ENCODE peak calls at places on chromosomes 16 and 17, in seven cellular contexts. M, I, F, Y, W, V and A are unnamed samples.

GRCh38 chr17:48510761-48511604 is 19.8 kb downstream of the HOXB1 start:
- DNase-seq in F (peak; percentile 94), V (no peak), W (peak; percentile 45), Y (peak; percentile 92), M (no peak), I (no peak), A (peak; percentile 84)

GRCh38 chr16:57260294-57260929 is 15.4 kb downstream of the ARL2BP start:
- DNase-seq in M (peak; percentile 50), F (peak; percentile 57), W (peak; percentile 78), V (peak; percentile 3), Y (peak; percentile 14), I (no peak), A (peak; percentile 98)

GRCh38 chr17:67448449-67448848 is 71.4 kb downstream of the PITPNC1 start:
- DNase-seq in Y (no peak), M (no peak), W (no peak), V (no peak), I (no peak), F (no peak), A (no peak)

GRCh38 chr17:3710951-3711383 is 12.7 kb upstream of the HASPIN start:
- DNase-seq in V (no peak), W (no peak), M (no peak), F (peak; percentile 64), Y (peak; percentile 96), I (no peak), A (peak; percentile 69)

GRCh38 chr16:7431723-7432122 is 99.1 kb downstream of the RBFOX1 start:
- DNase-seq in M (no peak), V (no peak), W (no peak), I (no peak), F (no peak), Y (no peak), A (no peak)

GRCh38 chr17:27076814-27077213 is 217.1 kb upstream of the WSB1 start:
- DNase-seq in I (no peak), F (no peak), W (no peak), Y (no peak), V (no peak), M (no peak), A (peak; percentile 39)

GRCh38 chr16:56423584-56424403 is 1.6 kb downstream of the AMFR start:
- DNase-seq in M (no peak), W (no peak), I (no peak), V (no peak), F (peak; percentile 7), Y (peak; percentile 42), A (no peak)

GRCh38 chr17:30363715-30364202 is 15.0 kb upstream of the CPD start:
- DNase-seq in I (peak; percentile 66), M (peak; percentile 81), Y (peak; percentile 72), V (no peak), W (no peak), F (peak; percentile 93), A (no peak)

GRCh38 chr16:22075043-22075757 is 17.1 kb upstream of the VWA3A start:
- DNase-seq in W (no peak), F (peak; percentile 47), M (peak; percentile 15), V (no peak), I (no peak), Y (no peak), A (no peak)

GRCh38 chr17:66805567-66805966 is 29.4 kb upstream of the CACNG5 start:
- DNase-seq in V (no peak), M (no peak), Y (peak; percentile 28), W (no peak), I (no peak), F (no peak), A (no peak)

GRCh38 chr16:1333149-1333812 is at the start of gene BAIAP3:
- DNase-seq in V (peak; percentile 52), I (no peak), W (no peak), Y (peak; percentile 46), F (no peak), M (no peak), A (peak; percentile 98)

GRCh38 chr16:468072-468821 is 42.8 kb downstream of the RAB11FIP3 start:
- DNase-seq in M (no peak), I (no peak), Y (no peak), V (no peak), W (no peak), F (no peak), A (peak; percentile 52)

GRCh38 chr16:70597135-70597534 is 49.2 kb upstream of the IL34 start:
- DNase-seq in M (no peak), V (no peak), I (no peak), W (no peak), F (no peak), Y (no peak), A (no peak)

GRCh38 chr16:66328282-66328681 is 38.2 kb upstream of the CDH5 start:
- DNase-seq in F (no peak), W (no peak), M (no peak), Y (no peak), V (no peak), I (no peak), A (no peak)

GRCh38 chr17:32914181-32914580 is 13.8 kb upstream of the TMEM98 start:
- DNase-seq in F (no peak), M (no peak), Y (peak; percentile 48), I (no peak), V (no peak), W (no peak), A (no peak)

GRCh38 chr17:50459756-50460155 is 8.9 kb downstream of the CHAD start:
- DNase-seq in W (no peak), F (no peak), Y (no peak), V (no peak), M (no peak), I (no peak), A (peak; percentile 62)

GRCh38 chr16:83714286-83714685 is 93.5 kb upstream of the HSBP1 start:
- DNase-seq in Y (no peak), V (no peak), F (no peak), M (no peak), I (no peak), W (no peak), A (no peak)

GRCh38 chr16:69309316-69309715 is 1.8 kb upstream of the VPS4A start:
- DNase-seq in W (peak; percentile 86), Y (no peak), M (no peak), V (no peak), F (no peak), I (no peak), A (no peak)

GRCh38 chr17:49573510-49574282 is 2.0 kb upstream of the NXPH3 start:
- DNase-seq in Y (no peak), I (no peak), W (no peak), M (no peak), V (no peak), F (peak; percentile 53), A (peak; percentile 85)

GRCh38 chr17:61814485-61814884 is 48.8 kb downstream of the BRIP1 start:
- DNase-seq in W (no peak), Y (no peak), M (no peak), I (no peak), V (no peak), F (no peak), A (no peak)

GRCh38 chr17:67633751-67634191 is 84.0 kb upstream of the NOL11 start:
- DNase-seq in M (no peak), Y (no peak), W (no peak), I (no peak), V (no peak), F (peak; percentile 33), A (peak; percentile 56)

GRCh38 chr17:35486920-35487727 is 38.6 kb upstream of the SLFN13 start:
- DNase-seq in Y (peak; percentile 83), M (peak; percentile 18), W (peak; percentile 91), I (peak; percentile 69), F (peak; percentile 80), V (peak; percentile 36), A (peak; percentile 97)

GRCh38 chr16:3999890-4000325 is 116.3 kb downstream of the ADCY9 start:
- DNase-seq in V (no peak), Y (peak; percentile 38), F (peak; percentile 30), M (no peak), I (no peak), W (no peak), A (peak; percentile 25)

GRCh38 chr16:77993586-77993985 is 28.8 kb upstream of the CLEC3A start:
- DNase-seq in Y (no peak), M (no peak), F (peak; percentile 24), I (no peak), W (no peak), V (no peak), A (no peak)

GRCh38 chr16:24685539-24686432 is 43.7 kb upstream of the TNRC6A start:
- DNase-seq in F (peak; percentile 70), I (no peak), W (no peak), V (peak; percentile 79), M (no peak), Y (no peak), A (peak; percentile 72)
- H3K4me3 ChIP-seq in F (no peak overlapping the region), I (no peak overlapping the region), W (no peak overlapping the region), V (no peak overlapping the region), M (no peak overlapping the region), Y (no peak overlapping the region), A (peak overlapping the region; percentile 44)

GRCh38 chr16:86926146-86926545 is 347.8 kb downstream of the FOXL1 start:
- DNase-seq in Y (no peak), M (no peak), W (no peak), F (no peak), V (no peak), I (no peak), A (no peak)
- H3K4me3 ChIP-seq in Y (no peak overlapping the region), M (no peak overlapping the region), W (no peak overlapping the region), F (no peak overlapping the region), V (no peak overlapping the region), I (no peak overlapping the region), A (no peak overlapping the region)

GRCh38 chr17:28384281-28385036 is 13.0 kb downstream of the SARM1 start:
- DNase-seq in W (peak; percentile 93), I (peak; percentile 84), M (no peak), F (no peak), V (peak; percentile 93), Y (peak; percentile 85), A (no peak)
- H3K4me3 ChIP-seq in W (peak overlapping the region; percentile 44), I (peak overlapping the region; percentile 47), M (no peak overlapping the region), F (no peak overlapping the region), V (peak overlapping the region; percentile 51), Y (peak overlapping the region; percentile 78), A (peak overlapping the region; percentile 28)

GRCh38 chr17:81401727-81402529 is 6.7 kb downstream of the BAHCC1 start:
- DNase-seq in I (no peak), Y (no peak), W (no peak), V (no peak), F (peak; percentile 70), M (no peak), A (peak; percentile 96)

GRCh38 chr17:81403040-81403467 is 7.8 kb downstream of the BAHCC1 start:
- DNase-seq in W (no peak), F (no peak), I (no peak), V (no peak), M (no peak), Y (no peak), A (no peak)

GRCh38 chr17:81400939-81401726 is 5.9 kb downstream of the BAHCC1 start:
- DNase-seq in Y (no peak), M (no peak), W (no peak), I (no peak), V (no peak), F (no peak), A (peak; percentile 93)

GRCh38 chr17:81403671-81404534 is 8.6 kb downstream of the BAHCC1 start:
- DNase-seq in F (no peak), V (no peak), W (no peak), Y (no peak), I (no peak), M (no peak), A (peak; percentile 95)

DNA sequence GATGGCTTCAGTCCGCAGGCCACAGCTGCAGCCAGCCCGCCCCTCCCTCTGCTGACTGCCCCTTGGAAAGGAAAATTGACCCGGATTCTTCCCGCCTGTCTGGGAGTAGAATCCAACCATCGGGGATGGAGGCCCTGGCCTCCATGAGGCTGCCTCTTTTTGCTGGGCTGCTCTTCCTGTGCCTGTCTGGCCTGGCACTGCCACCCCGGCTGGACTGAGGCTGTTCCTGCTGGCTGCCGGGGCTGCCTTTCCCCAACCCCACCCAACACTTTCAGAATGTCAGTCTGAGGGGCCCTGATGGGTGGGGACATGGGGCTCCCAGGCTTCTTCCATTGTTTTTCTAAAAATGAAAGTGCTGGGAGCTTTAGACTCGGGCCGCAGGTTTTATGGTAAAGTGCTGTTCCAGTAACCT is 7.3 kb downstream of the BAHCC1 start:
- DNase-seq in Y (no peak), M (no peak), V (no peak), I (no peak), W (no peak), F (no peak), A (no peak)
- H3K4me3 ChIP-seq in Y (no peak overlapping the region), M (no peak overlapping the region), V (no peak overlapping the region), I (no peak overlapping the region), W (no peak overlapping the region), F (no peak overlapping the region), A (peak overlapping the region; percentile 30)